ENCODE peak calls at places on chromosome 10, in four cellular contexts. One of them, this sample, is unnamed.
A peak's percentile ranks its signal among the peaks of the same experiment; 100 is the strongest.

GRCh38 chr10:34107623-34108516 is 707.2 kb downstream of the PARD3 start:
- DNase-seq in activated CD4-positive, alpha-beta T cell treated with anti-CD3 and anti-CD28 coated beads, Interleukin-2, amount 50 U/mL, for 1 hour: no peak
- DNase-seq in dorsolateral prefrontal cortex: no peak
- DNase-seq in NCI-H69: no peak
- DNase-seq in this sample: no peak

GRCh38 chr10:98074315-98074911 is 44.0 kb upstream of the CRTAC1 start:
- DNase-seq in NCI-H69: no peak
- DNase-seq in dorsolateral prefrontal cortex: no peak
- DNase-seq in activated CD4-positive, alpha-beta T cell treated with anti-CD3 and anti-CD28 coated beads, Interleukin-2, amount 50 U/mL, for 1 hour: no peak
- DNase-seq in this sample: no peak

GRCh38 chr10:102778781-102779180 is 35.0 kb downstream of the WBP1L start:
- DNase-seq in dorsolateral prefrontal cortex: no peak
- DNase-seq in NCI-H69: no peak
- DNase-seq in activated CD4-positive, alpha-beta T cell treated with anti-CD3 and anti-CD28 coated beads, Interleukin-2, amount 50 U/mL, for 1 hour: no peak
- DNase-seq in this sample: no peak

GRCh38 chr10:69953851-69954250 is 98.8 kb upstream of the MACROH2A2 start:
- DNase-seq in NCI-H69: no peak
- DNase-seq in activated CD4-positive, alpha-beta T cell treated with anti-CD3 and anti-CD28 coated beads, Interleukin-2, amount 50 U/mL, for 1 hour: no peak
- DNase-seq in dorsolateral prefrontal cortex: no peak
- DNase-seq in this sample: no peak

GRCh38 chr10:103241262-103242011 is 4.2 kb upstream of the RPEL1 start:
- DNase-seq in dorsolateral prefrontal cortex: peak; percentile 27
- DNase-seq in activated CD4-positive, alpha-beta T cell treated with anti-CD3 and anti-CD28 coated beads, Interleukin-2, amount 50 U/mL, for 1 hour: no peak
- DNase-seq in NCI-H69: peak; percentile 30
- DNase-seq in this sample: no peak

GRCh38 chr10:22505923-22506685 is 160.8 kb downstream of the SPAG6 start:
- DNase-seq in dorsolateral prefrontal cortex: peak; percentile 31
- DNase-seq in NCI-H69: no peak
- DNase-seq in activated CD4-positive, alpha-beta T cell treated with anti-CD3 and anti-CD28 coated beads, Interleukin-2, amount 50 U/mL, for 1 hour: no peak
- DNase-seq in this sample: no peak

GRCh38 chr10:92241158-92241500 is 49.7 kb downstream of the CPEB3 start:
- DNase-seq in dorsolateral prefrontal cortex: no peak
- DNase-seq in NCI-H69: peak; percentile 57
- DNase-seq in activated CD4-positive, alpha-beta T cell treated with anti-CD3 and anti-CD28 coated beads, Interleukin-2, amount 50 U/mL, for 1 hour: no peak
- DNase-seq in this sample: no peak

GRCh38 chr10:35822316-35822715 is 180.2 kb upstream of the FZD8 start:
- DNase-seq in activated CD4-positive, alpha-beta T cell treated with anti-CD3 and anti-CD28 coated beads, Interleukin-2, amount 50 U/mL, for 1 hour: no peak
- DNase-seq in NCI-H69: peak; percentile 90
- DNase-seq in dorsolateral prefrontal cortex: peak; percentile 67
- DNase-seq in this sample: peak; percentile 91

GRCh38 chr10:122702271-122702670 is 2.6 kb upstream of the C10orf120 start:
- DNase-seq in NCI-H69: no peak
- DNase-seq in dorsolateral prefrontal cortex: no peak
- DNase-seq in activated CD4-positive, alpha-beta T cell treated with anti-CD3 and anti-CD28 coated beads, Interleukin-2, amount 50 U/mL, for 1 hour: no peak
- DNase-seq in this sample: no peak

GRCh38 chr10:14712991-14713422 is 61.7 kb downstream of the FAM107B start:
- DNase-seq in NCI-H69: no peak
- DNase-seq in dorsolateral prefrontal cortex: no peak
- DNase-seq in activated CD4-positive, alpha-beta T cell treated with anti-CD3 and anti-CD28 coated beads, Interleukin-2, amount 50 U/mL, for 1 hour: no peak
- DNase-seq in this sample: no peak

This sample was measured in NCI-H2171 treated with DMSO at 0.1 percent for 48 hours.